ENCODE peak calls at places on chromosomes 5 and 9, in four cellular contexts. G is stimulated activated CD4-positive, alpha-beta T cell treated with anti-CD3 and anti-CD28 coated beads, Interleukin-4, amount 100 ng/mL, for 4 hours; R is GM12891; B is Peyer's patch. F is an unnamed sample.
A peak's percentile ranks its signal among the peaks of the same experiment; 100 is the strongest.

GRCh38 chr5:102528600-102528999 is 29.8 kb upstream of the SLCO6A1 start:
- DNase-seq in G (no peak), B (no peak), R (no peak), F (no peak)

GRCh38 chr9:93964685-93965084 is 9.5 kb upstream of the BARX1 start:
- DNase-seq in B (no peak), G (no peak), R (no peak), F (no peak)

GRCh38 chr5:173484569-173484968 is 131.9 kb downstream of the BOD1 start:
- DNase-seq in G (no peak), R (no peak), B (no peak), F (no peak)

GRCh38 chr5:137453476-137454080 is 45.5 kb downstream of the SPOCK1 start:
- DNase-seq in G (no peak), R (no peak), B (no peak), F (peak; percentile 24)

GRCh38 chr5:68478306-68479091 is 262.9 kb downstream of the PIK3R1 start:
- DNase-seq in R (no peak), B (no peak), G (no peak), F (no peak)

GRCh38 chr9:120538339-120538738 is 41.6 kb downstream of the CDK5RAP2 start:
- DNase-seq in B (no peak), R (no peak), G (no peak), F (no peak)

GRCh38 chr9:99352786-99353185 is 130.7 kb downstream of the SEC61B start:
- DNase-seq in R (no peak), B (no peak), G (no peak), F (no peak)

GRCh38 chr5:16493261-16493660 is 27.7 kb upstream of the ZNF622 start:
- DNase-seq in G (no peak), B (no peak), R (no peak), F (no peak)

GRCh38 chr5:180629703-180630382 is 19.6 kb downstream of the FLT4 start:
- DNase-seq in B (no peak), G (no peak), R (no peak), F (peak; percentile 33)

GRCh38 chr5:131514316-131515275 is 120.4 kb downstream of the RAPGEF6 start:
- DNase-seq in G (no peak), B (no peak), R (no peak), F (no peak)

GRCh38 chr5:2895876-2896275 is 144.4 kb upstream of the IRX2 start:
- DNase-seq in G (no peak), B (no peak), R (no peak), F (no peak)

GRCh38 chr5:102651466-102651865 is 103.6 kb upstream of the PAM start:
- DNase-seq in R (no peak), G (no peak), B (no peak), F (no peak)

GRCh38 chr5:39100851-39101396 is 26.7 kb upstream of the RICTOR start:
- DNase-seq in R (no peak), B (no peak), G (no peak), F (no peak)

GRCh38 chr5:76766746-76767145 is 50.8 kb downstream of the F2R start:
- DNase-seq in G (no peak), B (no peak), R (no peak), F (no peak)

GRCh38 chr5:76703707-76704106 is 12.2 kb upstream of the F2R start:
- DNase-seq in G (no peak), R (no peak), B (no peak), F (no peak)

GRCh38 chr5:55042886-55043285 is 18.8 kb downstream of the GZMK start:
- DNase-seq in R (no peak), G (no peak), B (no peak), F (no peak)

F was measured in mucosa of descending colon.